ENCODE peak calls at places on chromosome 1, in seven cellular contexts. One of them, this sample, is unnamed. For H3K27me3 and H3K4me1, the result is how much of the 10 kb centered on the place peaks cover.

GRCh38 chr1:68594851-68595250 is 98.0 kb upstream of the DEPDC1 start:
- DNase-seq in H9: no peak
- DNase-seq in neuronal stem cell: no peak
- DNase-seq in mesendoderm: no peak
- DNase-seq in mesenchymal stem cell: no peak
- DNase-seq in H1: no peak
- DNase-seq in IMR-90: no peak
- DNase-seq in this sample: no peak

GRCh38 chr1:209873067-209873810 is 45.5 kb downstream of the UTP25 start:
- DNase-seq in H9: no peak
- DNase-seq in neuronal stem cell: no peak
- DNase-seq in mesendoderm: no peak
- DNase-seq in mesenchymal stem cell: peak
- DNase-seq in H1: no peak
- DNase-seq in IMR-90: peak
- DNase-seq in this sample: no peak

GRCh38 chr1:238558156-238558555 is 667.4 kb upstream of the ZP4 start:
- DNase-seq in H9: no peak
- DNase-seq in neuronal stem cell: no peak
- DNase-seq in mesendoderm: no peak
- DNase-seq in mesenchymal stem cell: no peak
- DNase-seq in H1: no peak
- DNase-seq in IMR-90: peak
- DNase-seq in this sample: no peak

GRCh38 chr1:234620786-234621468 is 10.9 kb upstream of the IRF2BP2 start:
- DNase-seq in H9: no peak
- DNase-seq in neuronal stem cell: no peak
- DNase-seq in mesendoderm: no peak
- DNase-seq in mesenchymal stem cell: no peak
- DNase-seq in H1: no peak
- DNase-seq in IMR-90: no peak
- DNase-seq in this sample: no peak

GRCh38 chr1:153688283-153688682 is 9.8 kb downstream of the NPR1 start:
- DNase-seq in H9: no peak
- DNase-seq in neuronal stem cell: no peak
- DNase-seq in mesendoderm: no peak
- DNase-seq in mesenchymal stem cell: no peak
- DNase-seq in H1: no peak
- DNase-seq in IMR-90: no peak
- DNase-seq in this sample: no peak

GRCh38 chr1:154425172-154425571 is 20.0 kb downstream of the IL6R start:
- DNase-seq in H9: no peak
- DNase-seq in neuronal stem cell: no peak
- DNase-seq in mesendoderm: no peak
- DNase-seq in mesenchymal stem cell: no peak
- DNase-seq in H1: no peak
- DNase-seq in IMR-90: no peak
- DNase-seq in this sample: no peak

GRCh38 chr1:162905759-162906158 is 44.8 kb upstream of the CCDC190 start:
- DNase-seq in H9: no peak
- DNase-seq in neuronal stem cell: no peak
- DNase-seq in mesendoderm: peak
- DNase-seq in mesenchymal stem cell: peak
- DNase-seq in H1: no peak
- DNase-seq in IMR-90: peak
- DNase-seq in this sample: no peak

GRCh38 chr1:58345215-58346075 is 201.1 kb downstream of the OMA1 start:
- DNase-seq in H9: no peak
- DNase-seq in neuronal stem cell: peak
- DNase-seq in mesendoderm: peak
- DNase-seq in mesenchymal stem cell: no peak
- DNase-seq in H1: no peak
- DNase-seq in IMR-90: no peak
- DNase-seq in this sample: no peak

GRCh38 chr1:101128211-101128727 is 102.7 kb upstream of the DPH5 start:
- DNase-seq in H9: no peak
- DNase-seq in neuronal stem cell: no peak
- DNase-seq in mesendoderm: peak
- DNase-seq in mesenchymal stem cell: no peak
- DNase-seq in H1: no peak
- DNase-seq in IMR-90: no peak
- DNase-seq in this sample: no peak

GRCh38 chr1:24344090-24344742 is 25.1 kb downstream of the GRHL3 start:
- DNase-seq in H9: no peak
- DNase-seq in neuronal stem cell: no peak
- DNase-seq in mesendoderm: no peak
- DNase-seq in mesenchymal stem cell: peak
- DNase-seq in H1: no peak
- DNase-seq in IMR-90: no peak
- DNase-seq in this sample: no peak

GRCh38 chr1:111466480-111466879 is 7.3 kb upstream of the C1orf162 start:
- DNase-seq in H9: no peak
- DNase-seq in neuronal stem cell: no peak
- DNase-seq in mesendoderm: no peak
- DNase-seq in mesenchymal stem cell: no peak
- DNase-seq in H1: no peak
- DNase-seq in IMR-90: no peak
- DNase-seq in this sample: no peak
- H4K8ac ChIP-seq in H9: no peak
- H4K8ac ChIP-seq in neuronal stem cell: no peak
- H4K8ac ChIP-seq in mesendoderm: no peak
- H4K8ac ChIP-seq in mesenchymal stem cell: no peak
- H4K8ac ChIP-seq in H1: no peak
- H4K8ac ChIP-seq in IMR-90: no peak
- H4K8ac ChIP-seq in this sample: no peak

DNA sequence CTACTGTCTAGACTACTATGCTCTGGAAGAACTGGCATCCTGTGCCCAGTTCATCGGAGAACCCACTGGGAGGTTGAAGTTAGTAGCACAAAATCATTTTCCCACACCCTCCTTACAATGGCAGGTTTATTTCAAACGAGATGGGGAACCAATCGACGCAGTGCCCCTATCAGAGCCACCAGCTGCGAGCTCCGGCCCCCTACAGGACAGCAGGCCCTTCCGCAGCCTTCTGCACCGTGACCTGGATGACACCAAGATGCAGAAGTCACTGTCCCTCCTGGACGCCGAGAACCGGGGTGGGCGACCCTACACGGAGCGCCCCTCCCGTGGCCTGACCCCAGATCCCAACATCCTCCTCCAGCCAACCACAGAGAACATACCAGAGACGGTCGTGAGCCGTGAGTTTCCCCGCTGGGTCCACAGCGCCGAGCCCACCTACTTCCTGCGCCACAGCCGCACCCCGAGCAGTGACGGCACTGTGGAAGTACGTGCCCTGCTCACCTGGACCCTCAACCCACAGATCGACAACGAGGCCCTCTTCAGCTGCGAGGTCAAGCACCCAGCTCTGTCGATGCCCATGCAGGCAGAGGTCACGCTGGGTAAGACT is 115.5 kb upstream of the KLHDC7A start:
- DNase-seq in H9: no peak
- DNase-seq in neuronal stem cell: no peak
- DNase-seq in mesendoderm: no peak
- DNase-seq in mesenchymal stem cell: no peak
- DNase-seq in H1: no peak
- DNase-seq in IMR-90: no peak
- DNase-seq in this sample: no peak
- H3K27me3 ChIP-seq in H9: under half
- H3K27me3 ChIP-seq in neuronal stem cell: under half
- H3K27me3 ChIP-seq in mesendoderm: under half
- H3K27me3 ChIP-seq in mesenchymal stem cell: under half
- H3K27me3 ChIP-seq in H1: under half
- H3K27me3 ChIP-seq in IMR-90: under half
- H3K27me3 ChIP-seq in this sample: under half

GRCh38 chr1:81808760-81809159 is 8.0 kb downstream of the ADGRL2 start:
- DNase-seq in H9: no peak
- DNase-seq in neuronal stem cell: no peak
- DNase-seq in mesendoderm: peak
- DNase-seq in mesenchymal stem cell: peak
- DNase-seq in H1: no peak
- DNase-seq in IMR-90: no peak
- DNase-seq in this sample: peak

GRCh38 chr1:81813691-81814090 is 13.0 kb downstream of the ADGRL2 start:
- DNase-seq in H9: no peak
- DNase-seq in neuronal stem cell: no peak
- DNase-seq in mesendoderm: no peak
- DNase-seq in mesenchymal stem cell: no peak
- DNase-seq in H1: no peak
- DNase-seq in IMR-90: no peak
- DNase-seq in this sample: no peak

GRCh38 chr1:81811757-81812371 is 11.1 kb downstream of the ADGRL2 start:
- DNase-seq in H9: no peak
- DNase-seq in neuronal stem cell: no peak
- DNase-seq in mesendoderm: no peak
- DNase-seq in mesenchymal stem cell: no peak
- DNase-seq in H1: no peak
- DNase-seq in IMR-90: no peak
- DNase-seq in this sample: no peak

GRCh38 chr1:81809808-81810207 is 9.1 kb downstream of the ADGRL2 start:
- DNase-seq in H9: no peak
- DNase-seq in neuronal stem cell: no peak
- DNase-seq in mesendoderm: no peak
- DNase-seq in mesenchymal stem cell: no peak
- DNase-seq in H1: no peak
- DNase-seq in IMR-90: no peak
- DNase-seq in this sample: no peak

GRCh38 chr1:81812712-81813111 is 12.0 kb downstream of the ADGRL2 start:
- DNase-seq in H9: no peak
- DNase-seq in neuronal stem cell: no peak
- DNase-seq in mesendoderm: no peak
- DNase-seq in mesenchymal stem cell: peak
- DNase-seq in H1: no peak
- DNase-seq in IMR-90: peak
- DNase-seq in this sample: no peak
- H3K4me1 ChIP-seq in H9: under half
- H3K4me1 ChIP-seq in neuronal stem cell: under half
- H3K4me1 ChIP-seq in mesendoderm: under half
- H3K4me1 ChIP-seq in mesenchymal stem cell: under half
- H3K4me1 ChIP-seq in H1: under half
- H3K4me1 ChIP-seq in IMR-90: under half
- H3K4me1 ChIP-seq in this sample: under half

GRCh38 chr1:77282866-77283539 is 1.2 kb downstream of the AK5 start:
- DNase-seq in H9: peak
- DNase-seq in neuronal stem cell: no peak
- DNase-seq in mesendoderm: peak
- DNase-seq in mesenchymal stem cell: peak
- DNase-seq in H1: peak
- DNase-seq in IMR-90: peak
- DNase-seq in this sample: no peak

GRCh38 chr1:77281491-77282186 is at the start of gene AK5:
- DNase-seq in H9: peak
- DNase-seq in neuronal stem cell: peak
- DNase-seq in mesendoderm: peak
- DNase-seq in mesenchymal stem cell: peak
- DNase-seq in H1: peak
- DNase-seq in IMR-90: peak
- DNase-seq in this sample: no peak

GRCh38 chr1:77283701-77284425 is 2.0 kb downstream of the AK5 start:
- DNase-seq in H9: no peak
- DNase-seq in neuronal stem cell: no peak
- DNase-seq in mesendoderm: no peak
- DNase-seq in mesenchymal stem cell: peak
- DNase-seq in H1: no peak
- DNase-seq in IMR-90: peak
- DNase-seq in this sample: no peak

GRCh38 chr1:77280962-77281361 is 857 bp upstream of the AK5 start:
- DNase-seq in H9: no peak
- DNase-seq in neuronal stem cell: no peak
- DNase-seq in mesendoderm: peak
- DNase-seq in mesenchymal stem cell: no peak
- DNase-seq in H1: no peak
- DNase-seq in IMR-90: no peak
- DNase-seq in this sample: no peak

DNA sequence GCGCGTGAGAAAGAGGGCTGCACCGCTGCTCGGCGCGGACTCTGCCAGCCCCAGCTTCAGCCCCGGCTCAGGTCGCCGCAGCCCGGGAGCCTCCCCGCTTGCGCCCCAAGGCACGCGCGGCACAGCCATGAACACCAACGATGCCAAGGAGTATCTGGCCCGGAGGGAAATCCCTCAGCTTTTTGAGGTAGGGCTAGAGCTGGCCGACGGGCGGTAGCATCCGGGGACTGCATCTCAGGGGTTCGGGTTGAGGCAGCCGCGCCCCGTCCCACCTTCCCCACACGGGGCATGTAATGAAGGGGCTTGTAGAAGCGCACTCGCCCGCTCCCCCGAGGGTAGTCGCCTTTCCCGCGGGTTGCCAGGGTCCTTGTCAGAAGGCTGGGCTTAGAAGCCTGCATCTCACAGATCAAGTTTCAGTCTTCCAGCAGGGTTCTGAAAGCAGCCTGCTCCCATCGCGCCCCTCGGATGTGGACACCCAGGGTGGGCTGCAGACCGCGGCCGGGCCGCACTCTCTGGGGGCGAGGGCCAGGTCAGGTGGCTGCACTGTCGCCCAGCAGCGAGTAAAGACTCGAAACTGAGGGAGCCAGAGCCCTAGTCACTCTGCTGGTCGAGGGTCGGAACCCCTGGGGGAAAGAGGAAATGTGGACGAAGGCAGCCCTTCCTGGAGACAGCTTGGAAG is 507 bp downstream of the AK5 start:
- DNase-seq in H9: peak
- DNase-seq in neuronal stem cell: peak
- DNase-seq in mesendoderm: peak
- DNase-seq in mesenchymal stem cell: peak
- DNase-seq in H1: peak
- DNase-seq in IMR-90: peak
- DNase-seq in this sample: no peak
- H4K8ac ChIP-seq in H9: no peak
- H4K8ac ChIP-seq in neuronal stem cell: no peak
- H4K8ac ChIP-seq in mesendoderm: no peak
- H4K8ac ChIP-seq in mesenchymal stem cell: peak
- H4K8ac ChIP-seq in H1: peak
- H4K8ac ChIP-seq in IMR-90: peak
- H4K8ac ChIP-seq in this sample: no peak

GRCh38 chr1:205453466-205453865 is 2.4 kb downstream of the BLACAT1 start:
- DNase-seq in H9: no peak
- DNase-seq in neuronal stem cell: no peak
- DNase-seq in mesendoderm: no peak
- DNase-seq in mesenchymal stem cell: no peak
- DNase-seq in H1: no peak
- DNase-seq in IMR-90: no peak
- DNase-seq in this sample: no peak
- H3K27me3 ChIP-seq in H9: under half
- H3K27me3 ChIP-seq in neuronal stem cell: half or more
- H3K27me3 ChIP-seq in mesendoderm: under half
- H3K27me3 ChIP-seq in mesenchymal stem cell: half or more
- H3K27me3 ChIP-seq in H1: under half
- H3K27me3 ChIP-seq in IMR-90: half or more
- H3K27me3 ChIP-seq in this sample: under half

This sample was measured in trophoblast cell.